ENCODE peak calls at places on chromosome 21, in six cellular contexts. O, S, T, D, R and A are unnamed samples.

GRCh38 chr21:21203822-21204339 is 205.7 kb downstream of the NCAM2 start:
- DNase-seq in O (no peak), S (no peak), T (no peak), D (no peak), R (no peak), A (no peak)

GRCh38 chr21:22343721-22344120 is 1345.5 kb downstream of the NCAM2 start:
- DNase-seq in O (no peak), S (no peak), T (no peak), D (no peak), R (no peak), A (no peak)

GRCh38 chr21:14977814-14978213 is 87.0 kb downstream of the NRIP1 start:
- DNase-seq in O (no peak), S (no peak), T (no peak), D (no peak), R (no peak), A (no peak)

GRCh38 chr21:33643658-33644311 is 1.5 kb downstream of the ITSN1 start:
- DNase-seq in O (peak; percentile 54), S (peak; percentile 29), T (no peak), D (peak; percentile 21), R (no peak), A (no peak)

GRCh38 chr21:35924714-35925301 is 135.5 kb downstream of the SETD4 start:
- DNase-seq in O (no peak), S (peak; percentile 96), T (no peak), D (peak; percentile 99), R (no peak), A (no peak)

GRCh38 chr21:33268736-33269441 is 2.7 kb downstream of the IL10RB start:
- DNase-seq in O (peak; percentile 40), S (no peak), T (no peak), D (peak; percentile 91), R (peak; percentile 96), A (peak; percentile 98)

GRCh38 chr21:16633851-16634521 is 878.9 kb upstream of the CXADR start:
- DNase-seq in O (no peak), S (no peak), T (no peak), D (no peak), R (no peak), A (no peak)

GRCh38 chr21:36323032-36323431 is 3.0 kb downstream of the MORC3 start:
- DNase-seq in O (no peak), S (no peak), T (no peak), D (peak; percentile 45), R (no peak), A (no peak)

GRCh38 chr21:40047993-40048730 is 180.9 kb downstream of the PCP4 start:
- DNase-seq in O (no peak), S (peak; percentile 30), T (no peak), D (peak; percentile 20), R (no peak), A (no peak)

GRCh38 chr21:17900281-17900989 is 81.3 kb upstream of the C21orf91 start:
- DNase-seq in O (peak; percentile 77), S (no peak), T (peak; percentile 51), D (no peak), R (no peak), A (no peak)

GRCh38 chr21:37956772-37957171 is 40.5 kb upstream of the KCNJ6 start:
- DNase-seq in O (no peak), S (no peak), T (no peak), D (no peak), R (no peak), A (no peak)

GRCh38 chr21:42385619-42386018 is 10.2 kb downstream of the TMPRSS3 start:
- DNase-seq in O (no peak), S (no peak), T (no peak), D (no peak), R (no peak), A (peak; percentile 27)

GRCh38 chr21:42383331-42383730 is 12.5 kb downstream of the TMPRSS3 start:
- DNase-seq in O (no peak), S (no peak), T (no peak), D (no peak), R (no peak), A (no peak)

GRCh38 chr21:42386034-42386591 is 9.7 kb downstream of the TMPRSS3 start:
- DNase-seq in O (no peak), S (no peak), T (no peak), D (no peak), R (no peak), A (peak; percentile 32)

GRCh38 chr21:42384184-42384583 is 11.7 kb downstream of the TMPRSS3 start:
- DNase-seq in O (no peak), S (no peak), T (no peak), D (no peak), R (no peak), A (no peak)

DNA sequence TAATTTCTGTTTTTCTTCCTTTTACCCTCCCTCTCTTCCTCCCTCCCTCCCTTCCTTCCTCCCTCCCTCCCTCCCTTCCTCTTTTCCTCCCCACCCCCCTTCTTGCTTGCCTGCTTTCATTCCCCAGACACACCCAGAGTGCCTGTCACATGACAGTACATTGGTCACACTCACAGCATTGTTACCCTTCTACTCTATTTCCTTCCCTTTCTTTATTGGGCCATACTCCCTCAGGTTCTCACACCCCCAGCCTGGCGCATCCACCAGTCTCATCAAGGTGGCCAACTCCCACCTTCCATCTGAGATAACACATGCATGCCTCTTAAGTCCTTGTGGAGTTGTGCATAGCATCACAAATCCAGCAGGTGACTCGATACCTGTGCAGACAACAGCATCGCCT is 10.9 kb downstream of the TMPRSS3 start:
- DNase-seq in O (no peak), S (no peak), T (no peak), D (no peak), R (no peak), A (no peak)
- H3K27me3 ChIP-seq in O (no peaks in the 10 kb centered on the region), S (no peaks in the 10 kb centered on the region), T (peaks cover 26% of the 10 kb centered on the region), D (no peaks in the 10 kb centered on the region), R (no peaks in the 10 kb centered on the region), A (no peaks in the 10 kb centered on the region)

DNA sequence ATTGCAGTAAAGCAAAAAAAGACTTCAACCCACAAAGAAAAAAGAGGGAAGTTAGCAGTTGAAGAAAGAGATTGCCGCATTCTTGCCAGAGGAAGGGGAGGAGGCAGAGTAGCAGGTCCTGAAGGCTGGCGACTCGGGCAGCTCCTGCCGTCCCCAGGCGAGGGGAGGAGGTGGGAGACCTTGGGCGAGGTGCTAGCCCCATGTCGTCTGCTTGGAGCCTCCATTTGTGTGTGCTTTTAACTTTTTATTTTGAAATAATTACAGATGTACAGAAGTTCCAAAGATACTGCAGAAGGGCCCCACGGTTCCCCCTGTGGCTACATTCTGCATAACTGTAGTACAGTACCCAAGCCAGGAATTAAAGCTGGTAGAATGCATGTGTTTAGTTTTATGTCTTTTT is 6.8 kb downstream of the TRPM2 start:
- DNase-seq in O (no peak), S (no peak), T (no peak), D (no peak), R (no peak), A (no peak)
- H3K27me3 ChIP-seq in O (no peaks in the 10 kb centered on the region), S (no peaks in the 10 kb centered on the region), T (peaks cover 44% of the 10 kb centered on the region), D (no peaks in the 10 kb centered on the region), R (no peaks in the 10 kb centered on the region), A (no peaks in the 10 kb centered on the region)

DNA sequence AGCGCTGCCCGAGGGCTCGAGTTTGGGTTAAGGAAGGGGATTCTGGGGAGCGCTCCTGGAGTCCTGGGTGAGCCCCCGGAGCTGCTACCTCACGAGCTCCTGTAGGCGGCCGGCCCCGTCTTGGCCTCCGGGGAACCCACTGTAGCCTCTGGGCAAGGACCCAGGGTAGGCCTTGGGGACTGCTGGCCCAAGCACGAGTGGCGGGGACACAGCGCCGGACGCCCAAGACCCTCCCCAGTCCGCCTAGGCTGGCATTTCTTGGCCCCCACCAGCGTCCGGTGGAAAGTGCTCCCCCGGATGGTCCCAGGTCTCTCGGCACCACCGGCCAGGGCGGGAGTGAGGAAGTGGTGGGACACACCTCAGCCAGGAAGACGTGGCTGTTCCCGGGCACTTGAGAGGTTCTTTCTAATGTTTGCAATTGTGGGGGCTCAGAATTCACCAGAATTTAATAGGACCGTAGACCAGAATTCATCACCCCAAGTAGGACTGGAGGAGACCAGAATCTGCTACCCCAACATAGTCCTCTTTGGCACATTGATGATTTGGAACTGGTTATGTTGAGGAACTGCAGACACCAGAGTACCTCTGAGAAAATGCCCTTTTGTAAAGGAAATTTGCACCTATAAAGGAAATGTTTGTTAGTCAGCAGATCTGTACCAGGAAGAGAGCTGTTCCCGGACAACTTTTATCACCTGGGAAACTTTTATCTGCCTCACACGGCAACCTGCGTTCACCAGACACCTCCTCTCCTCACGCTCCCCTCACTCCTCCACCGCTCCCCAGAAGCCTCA is 652 bp upstream of the TMPRSS2 start:
- DNase-seq in O (no peak), S (no peak), T (no peak), D (no peak), R (no peak), A (no peak)
- H3K27me3 ChIP-seq in O (peaks cover 50% of the 10 kb centered on the region), S (peaks cover 28% of the 10 kb centered on the region), T (peaks cover 98% of the 10 kb centered on the region), D (peaks cover 31% of the 10 kb centered on the region), R (no peaks in the 10 kb centered on the region), A (no peaks in the 10 kb centered on the region)

DNA sequence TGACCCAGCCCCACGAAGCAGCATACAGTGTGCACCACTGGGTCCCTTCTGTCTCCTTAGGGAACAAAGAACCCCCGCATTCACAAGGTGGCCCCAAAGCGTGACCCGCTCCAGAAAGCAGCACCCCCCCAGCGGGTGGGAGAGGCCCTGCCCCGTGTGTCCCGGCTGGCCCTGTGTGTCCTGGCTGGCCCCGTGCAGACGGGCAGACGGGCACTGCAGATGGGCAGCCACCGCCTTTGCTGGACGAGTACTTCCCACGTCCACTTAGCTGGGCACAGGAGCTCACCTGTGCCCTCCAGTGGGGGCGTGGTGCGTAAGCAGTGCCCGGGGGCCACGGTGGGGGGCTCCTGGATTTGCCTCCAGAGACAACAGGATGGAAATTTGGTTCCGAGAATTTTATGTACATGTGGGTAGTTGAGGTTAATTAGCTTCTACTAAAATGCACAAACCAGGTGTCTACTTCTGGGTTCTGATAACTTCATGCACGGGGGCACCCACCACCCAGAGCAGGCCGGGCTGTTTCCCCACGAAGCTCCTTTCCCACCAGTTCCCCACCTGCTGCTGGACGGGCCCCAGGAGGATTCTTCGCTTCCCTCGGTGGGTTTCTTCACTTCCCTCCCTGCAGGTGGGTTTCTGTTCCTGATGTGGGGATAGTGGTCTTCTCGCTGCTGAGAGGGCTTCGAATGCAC is 33.2 kb upstream of the SLC19A1 start:
- DNase-seq in O (peak; percentile 35), S (no peak), T (peak; percentile 4), D (no peak), R (peak; percentile 47), A (no peak)
- H3K27me3 ChIP-seq in O (no peaks in the 10 kb centered on the region), S (no peaks in the 10 kb centered on the region), T (peaks cover 69% of the 10 kb centered on the region), D (peaks cover 5% of the 10 kb centered on the region), R (no peaks in the 10 kb centered on the region), A (no peaks in the 10 kb centered on the region)

GRCh38 chr21:41727784-41728763 is 38.8 kb downstream of the RIPK4 start:
- DNase-seq in O (no peak), S (peak; percentile 12), T (no peak), D (no peak), R (no peak), A (no peak)

GRCh38 chr21:41726630-41726969 is 40.3 kb downstream of the RIPK4 start:
- DNase-seq in O (no peak), S (no peak), T (no peak), D (no peak), R (no peak), A (no peak)

GRCh38 chr21:41726970-41727783 is 39.7 kb downstream of the RIPK4 start:
- DNase-seq in O (no peak), S (peak; percentile 80), T (peak; percentile 69), D (peak; percentile 93), R (peak; percentile 88), A (no peak)

GRCh38 chr21:41726058-41726558 is 40.7 kb downstream of the RIPK4 start:
- DNase-seq in O (peak; percentile 69), S (no peak), T (no peak), D (no peak), R (no peak), A (no peak)

GRCh38 chr21:41725421-41726021 is 41.3 kb downstream of the RIPK4 start:
- DNase-seq in O (peak; percentile 57), S (no peak), T (no peak), D (no peak), R (no peak), A (no peak)
- H3K27me3 ChIP-seq in O (no peaks in the 10 kb centered on the region), S (peaks cover 7% of the 10 kb centered on the region), T (peaks cover 92% of the 10 kb centered on the region), D (no peaks in the 10 kb centered on the region), R (no peaks in the 10 kb centered on the region), A (no peaks in the 10 kb centered on the region)